ENCODE peak calls at places on chromosome 1, in eight cellular contexts. R is iris pigment epithelial cell; F is ovary; Z is GM12891; J is lower leg skin; M is posterior cingulate gyrus; C is effector CD4-positive, alpha-beta T cell; Y is body of pancreas. I is an unnamed sample.
A peak's percentile ranks its signal among the peaks of the same experiment; 100 is the strongest.

GRCh38 chr1:2047749-2048729 is 2.2 kb upstream of the PRKCZ start:
- DNase-seq in Y (no peak), J (no peak), F (no peak), C (no peak), Z (no peak), M (no peak), R (no peak), I (no peak)

GRCh38 chr1:29586991-29587745 is 350.8 kb downstream of the PTPRU start:
- DNase-seq in J (no peak), Z (no peak), R (no peak), M (no peak), Y (no peak), C (no peak), F (no peak), I (no peak)

GRCh38 chr1:224448428-224449017 is 13.9 kb upstream of the WDR26 start:
- DNase-seq in Y (no peak), J (no peak), R (no peak), F (no peak), Z (no peak), C (no peak), M (no peak), I (no peak)

GRCh38 chr1:234869182-234870019 is 259.2 kb downstream of the TOMM20 start:
- DNase-seq in R (no peak), Y (no peak), Z (no peak), C (no peak), J (no peak), M (no peak), F (no peak), I (no peak)

GRCh38 chr1:31757204-31757679 is 6.9 kb downstream of the ADGRB2 start:
- DNase-seq in Y (no peak), J (no peak), Z (no peak), F (no peak), C (no peak), R (no peak), M (no peak), I (no peak)

GRCh38 chr1:38615680-38616079 is 243.9 kb downstream of the RRAGC start:
- DNase-seq in Z (no peak), R (peak; percentile 7), Y (no peak), C (no peak), M (no peak), F (no peak), J (no peak), I (no peak)

GRCh38 chr1:107748529-107748928 is 216.5 kb downstream of the VAV3 start:
- DNase-seq in Y (no peak), Z (no peak), C (no peak), M (no peak), F (no peak), R (peak; percentile 1), J (no peak), I (no peak)

GRCh38 chr1:223219846-223220610 is 77.0 kb upstream of the TLR5 start:
- DNase-seq in J (no peak), R (no peak), Y (no peak), Z (no peak), C (no peak), F (no peak), M (no peak), I (no peak)

GRCh38 chr1:103284270-103284669 is 175.9 kb upstream of the COL11A1 start:
- DNase-seq in F (no peak), C (no peak), J (no peak), M (no peak), R (peak; percentile 75), Z (no peak), Y (no peak), I (no peak)

I was measured in naive thymus-derived CD8-positive, alpha-beta T cell.